ENCODE peak calls at places on chromosomes 6 and 20, in six cellular contexts. One of them, this sample, is unnamed.

GRCh38 chr6:28657756-28658465 is 132.2 kb downstream of the GPX5 start:
- DNase-seq in uterus: peak; percentile 66
- DNase-seq in body of pancreas: peak; percentile 44
- DNase-seq in tibial nerve: no peak
- DNase-seq in sigmoid colon: no peak
- DNase-seq in ovary: peak; percentile 68
- DNase-seq in this sample: peak; percentile 42

GRCh38 chr6:3575166-3575565 is 118.3 kb upstream of the SLC22A23 start:
- DNase-seq in tibial nerve: no peak
- DNase-seq in sigmoid colon: no peak
- DNase-seq in ovary: no peak
- DNase-seq in body of pancreas: no peak
- DNase-seq in uterus: no peak
- DNase-seq in this sample: no peak

GRCh38 chr6:35248965-35249364 is 10.6 kb upstream of the ZNF76 start:
- DNase-seq in ovary: no peak
- DNase-seq in uterus: no peak
- DNase-seq in body of pancreas: no peak
- DNase-seq in tibial nerve: no peak
- DNase-seq in sigmoid colon: no peak
- DNase-seq in this sample: no peak

GRCh38 chr20:38692436-38693411 is 31.6 kb upstream of the SLC32A1 start:
- DNase-seq in tibial nerve: no peak
- DNase-seq in sigmoid colon: no peak
- DNase-seq in uterus: peak; percentile 23
- DNase-seq in ovary: peak; percentile 40
- DNase-seq in body of pancreas: peak; percentile 38
- DNase-seq in this sample: peak; percentile 74

GRCh38 chr20:3172933-3173581 is at the start of gene LZTS3:
- DNase-seq in uterus: peak; percentile 81
- DNase-seq in sigmoid colon: peak; percentile 92
- DNase-seq in body of pancreas: peak; percentile 84
- DNase-seq in ovary: peak; percentile 87
- DNase-seq in tibial nerve: peak; percentile 69
- DNase-seq in this sample: peak; percentile 58

GRCh38 chr6:131627724-131628682 is at the start of gene MED23:
- DNase-seq in sigmoid colon: peak; percentile 96
- DNase-seq in ovary: peak; percentile 94
- DNase-seq in uterus: peak; percentile 95
- DNase-seq in tibial nerve: peak; percentile 84
- DNase-seq in body of pancreas: peak; percentile 97
- DNase-seq in this sample: peak; percentile 98

GRCh38 chr6:125812394-125813231 is 21.9 kb downstream of the NCOA7 start:
- DNase-seq in uterus: no peak
- DNase-seq in sigmoid colon: no peak
- DNase-seq in tibial nerve: no peak
- DNase-seq in ovary: no peak
- DNase-seq in body of pancreas: no peak
- DNase-seq in this sample: no peak

GRCh38 chr6:156778615-156779205 is 1.5 kb downstream of the ARID1B start:
- DNase-seq in uterus: peak; percentile 68
- DNase-seq in body of pancreas: peak; percentile 70
- DNase-seq in tibial nerve: peak; percentile 23
- DNase-seq in ovary: peak; percentile 69
- DNase-seq in sigmoid colon: peak; percentile 80
- DNase-seq in this sample: peak; percentile 53

GRCh38 chr6:150741633-150742200 is 123.8 kb upstream of the MTHFD1L start:
- DNase-seq in tibial nerve: no peak
- DNase-seq in body of pancreas: no peak
- DNase-seq in ovary: no peak
- DNase-seq in uterus: no peak
- DNase-seq in sigmoid colon: no peak
- DNase-seq in this sample: no peak

GRCh38 chr20:54063998-54064676 is 6.3 kb downstream of the BCAS1 start:
- DNase-seq in tibial nerve: no peak
- DNase-seq in uterus: no peak
- DNase-seq in sigmoid colon: no peak
- DNase-seq in body of pancreas: no peak
- DNase-seq in ovary: no peak
- DNase-seq in this sample: no peak

DNA sequence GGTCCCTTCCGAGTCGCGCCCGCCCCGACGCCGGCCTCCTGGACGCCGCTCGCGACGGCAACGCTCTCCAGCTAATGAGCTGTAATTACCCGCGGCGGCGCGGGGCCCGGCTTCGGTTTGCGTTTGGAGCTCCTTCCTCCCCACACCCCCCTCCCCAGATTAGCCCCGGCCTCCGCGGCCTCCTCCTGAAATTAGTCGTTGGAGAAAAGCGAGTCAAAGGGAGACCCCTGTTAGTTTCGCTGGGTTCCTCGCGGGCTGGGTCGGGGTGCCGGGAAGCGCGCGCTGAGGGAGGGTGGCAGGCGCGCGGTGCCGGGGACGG is 4.7 kb downstream of the FOXC1 start:
- DNase-seq in sigmoid colon: no peak
- DNase-seq in body of pancreas: no peak
- DNase-seq in uterus: no peak
- DNase-seq in tibial nerve: no peak
- DNase-seq in ovary: no peak
- DNase-seq in this sample: no peak
- H3K4me3 ChIP-seq in sigmoid colon: peak overlapping the region; percentile 2
- H3K4me3 ChIP-seq in body of pancreas: no peak overlapping the region
- H3K4me3 ChIP-seq in uterus: peak overlapping the region; percentile 12
- H3K4me3 ChIP-seq in tibial nerve: peak overlapping the region; percentile 57
- H3K4me3 ChIP-seq in ovary: no peak overlapping the region
- H3K4me3 ChIP-seq in this sample: peak overlapping the region; percentile 31

DNA sequence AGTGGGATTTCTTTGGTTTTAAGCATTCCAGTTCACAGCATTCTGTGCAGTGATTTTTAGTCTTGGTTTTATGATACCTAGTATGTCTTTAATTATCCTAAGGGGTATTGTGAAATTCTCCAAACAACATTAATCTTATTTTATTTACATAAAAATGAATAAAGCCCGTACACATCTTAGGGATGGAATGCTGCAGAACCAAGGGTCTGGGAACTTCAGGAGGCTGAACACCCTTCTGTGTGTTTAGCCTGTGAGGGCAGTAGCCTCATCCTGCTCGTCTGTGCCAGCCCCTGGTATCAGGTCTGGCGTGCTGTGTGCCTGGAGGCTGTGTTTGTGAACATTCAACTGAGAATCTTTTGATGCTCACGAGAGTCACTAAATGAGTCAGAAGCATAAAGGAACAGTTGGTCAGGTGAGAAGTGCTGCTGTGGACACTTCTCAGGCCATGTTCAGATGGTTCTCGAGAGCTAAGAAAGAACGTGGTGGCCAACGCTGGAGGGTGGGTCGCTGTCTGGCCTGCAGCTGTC is 25.2 kb upstream of the C20orf204 start:
- DNase-seq in sigmoid colon: no peak
- DNase-seq in tibial nerve: no peak
- DNase-seq in uterus: no peak
- DNase-seq in ovary: no peak
- DNase-seq in body of pancreas: no peak
- DNase-seq in this sample: no peak
- TF ChIP-seq POLR2A in sigmoid colon: no peak
- TF ChIP-seq POLR2A in tibial nerve: no peak
- TF ChIP-seq POLR2A in uterus: no peak
- TF ChIP-seq POLR2A in ovary: no peak
- TF ChIP-seq POLR2A in body of pancreas: no peak
- TF ChIP-seq POLR2A in this sample: no peak

GRCh38 chr6:32166411-32167061 is 2.1 kb downstream of the EGFL8 start:
- DNase-seq in uterus: no peak
- DNase-seq in tibial nerve: no peak
- DNase-seq in body of pancreas: no peak
- DNase-seq in sigmoid colon: no peak
- DNase-seq in ovary: no peak
- DNase-seq in this sample: no peak
- H3K27ac ChIP-seq in uterus: no peak overlapping the region
- H3K27ac ChIP-seq in tibial nerve: peak overlapping the region; percentile 59
- H3K27ac ChIP-seq in body of pancreas: no peak overlapping the region
- H3K27ac ChIP-seq in sigmoid colon: no peak overlapping the region
- H3K27ac ChIP-seq in ovary: no peak overlapping the region
- H3K27ac ChIP-seq in this sample: no peak overlapping the region

GRCh38 chr20:43940518-43941225 is 26.0 kb downstream of the TOX2 start:
- DNase-seq in ovary: no peak
- DNase-seq in uterus: no peak
- DNase-seq in tibial nerve: no peak
- DNase-seq in body of pancreas: no peak
- DNase-seq in sigmoid colon: no peak
- DNase-seq in this sample: no peak

GRCh38 chr20:43941476-43942212 is 27.0 kb downstream of the TOX2 start:
- DNase-seq in sigmoid colon: no peak
- DNase-seq in uterus: no peak
- DNase-seq in body of pancreas: no peak
- DNase-seq in tibial nerve: no peak
- DNase-seq in ovary: no peak
- DNase-seq in this sample: no peak

GRCh38 chr20:43942661-43943285 is 28.1 kb downstream of the TOX2 start:
- DNase-seq in body of pancreas: no peak
- DNase-seq in sigmoid colon: no peak
- DNase-seq in uterus: no peak
- DNase-seq in tibial nerve: no peak
- DNase-seq in ovary: no peak
- DNase-seq in this sample: no peak

GRCh38 chr20:43943725-43944124 is 29.1 kb downstream of the TOX2 start:
- DNase-seq in tibial nerve: no peak
- DNase-seq in body of pancreas: no peak
- DNase-seq in ovary: no peak
- DNase-seq in uterus: no peak
- DNase-seq in sigmoid colon: no peak
- DNase-seq in this sample: no peak

GRCh38 chr20:43942213-43942590 is 27.6 kb downstream of the TOX2 start:
- DNase-seq in tibial nerve: no peak
- DNase-seq in body of pancreas: no peak
- DNase-seq in sigmoid colon: no peak
- DNase-seq in ovary: no peak
- DNase-seq in uterus: no peak
- DNase-seq in this sample: no peak
- H3K4me3 ChIP-seq in tibial nerve: no peak overlapping the region
- H3K4me3 ChIP-seq in body of pancreas: no peak overlapping the region
- H3K4me3 ChIP-seq in sigmoid colon: no peak overlapping the region
- H3K4me3 ChIP-seq in ovary: no peak overlapping the region
- H3K4me3 ChIP-seq in uterus: no peak overlapping the region
- H3K4me3 ChIP-seq in this sample: no peak overlapping the region

GRCh38 chr6:79065232-79065631 is 12.8 kb downstream of the PHIP start:
- DNase-seq in sigmoid colon: no peak
- DNase-seq in body of pancreas: no peak
- DNase-seq in tibial nerve: no peak
- DNase-seq in ovary: no peak
- DNase-seq in uterus: no peak
- DNase-seq in this sample: no peak

GRCh38 chr6:79070206-79070825 is 7.7 kb downstream of the PHIP start:
- DNase-seq in uterus: no peak
- DNase-seq in body of pancreas: no peak
- DNase-seq in sigmoid colon: no peak
- DNase-seq in tibial nerve: no peak
- DNase-seq in ovary: no peak
- DNase-seq in this sample: no peak

GRCh38 chr6:79064635-79065034 is 13.4 kb downstream of the PHIP start:
- DNase-seq in ovary: no peak
- DNase-seq in body of pancreas: no peak
- DNase-seq in uterus: no peak
- DNase-seq in tibial nerve: no peak
- DNase-seq in sigmoid colon: no peak
- DNase-seq in this sample: no peak

GRCh38 chr6:79066330-79066729 is 11.7 kb downstream of the PHIP start:
- DNase-seq in sigmoid colon: no peak
- DNase-seq in tibial nerve: no peak
- DNase-seq in body of pancreas: no peak
- DNase-seq in ovary: no peak
- DNase-seq in uterus: no peak
- DNase-seq in this sample: no peak

GRCh38 chr6:79066828-79067227 is 11.2 kb downstream of the PHIP start:
- DNase-seq in body of pancreas: no peak
- DNase-seq in uterus: no peak
- DNase-seq in tibial nerve: no peak
- DNase-seq in ovary: no peak
- DNase-seq in sigmoid colon: no peak
- DNase-seq in this sample: no peak
- TF ChIP-seq POLR2A in body of pancreas: no peak
- TF ChIP-seq POLR2A in uterus: no peak
- TF ChIP-seq POLR2A in tibial nerve: no peak
- TF ChIP-seq POLR2A in ovary: no peak
- TF ChIP-seq POLR2A in sigmoid colon: no peak
- TF ChIP-seq POLR2A in this sample: no peak